ENCODE peak calls at places on chromosome 9, in eight cellular contexts. T, Y, W, X, B, U, J and Z are unnamed samples.

GRCh38 chr9:18477719-18478118 is 3.8 kb downstream of the ADAMTSL1 start:
- DNase-seq in T (no peak), B (no peak), U (no peak), W (no peak), X (no peak), Y (no peak), J (no peak), Z (no peak)

GRCh38 chr9:132069046-132069898 is 10.4 kb downstream of the MED27 start:
- DNase-seq in X (no peak), J (no peak), U (no peak), W (no peak), T (no peak), B (no peak), Y (no peak), Z (no peak)

GRCh38 chr9:131608469-131609115 is 63.3 kb downstream of the PRRT1B start:
- DNase-seq in X (peak; percentile 91), W (peak; percentile 66), Y (no peak), T (no peak), U (peak; percentile 87), B (peak; percentile 91), J (peak; percentile 89), Z (no peak)

GRCh38 chr9:107592439-107592838 is 102.9 kb upstream of the KLF4 start:
- DNase-seq in W (no peak), Y (no peak), X (no peak), U (no peak), T (no peak), J (no peak), B (no peak), Z (no peak)

GRCh38 chr9:3398232-3398648 is 127.6 kb downstream of the RFX3 start:
- DNase-seq in X (no peak), B (no peak), W (no peak), J (no peak), U (no peak), T (no peak), Y (no peak), Z (no peak)

GRCh38 chr9:29212590-29213373 is 1639.5 kb upstream of the C9orf72 start:
- DNase-seq in U (no peak), Y (no peak), J (peak; percentile 38), W (no peak), X (peak; percentile 57), T (no peak), B (no peak), Z (no peak)

GRCh38 chr9:137085918-137086530 is 761 bp upstream of the MAN1B1 start:
- DNase-seq in Y (peak; percentile 30), B (peak; percentile 63), W (peak; percentile 58), U (no peak), X (no peak), J (peak; percentile 36), T (peak; percentile 91), Z (no peak)

GRCh38 chr9:7216004-7216821 is 458.4 kb downstream of the KDM4C start:
- DNase-seq in X (no peak), Y (peak; percentile 12), U (no peak), T (no peak), B (no peak), W (no peak), J (no peak), Z (no peak)

GRCh38 chr9:114386886-114387677 is 700 bp downstream of the AKNA start:
- DNase-seq in Y (peak; percentile 31), J (no peak), X (no peak), U (no peak), T (peak; percentile 89), B (no peak), W (no peak), Z (no peak)

GRCh38 chr9:121859646-121860045 is 208.2 kb downstream of the DAB2IP start:
- DNase-seq in B (no peak), J (no peak), X (no peak), T (no peak), Y (no peak), U (no peak), W (no peak), Z (no peak)

GRCh38 chr9:129027224-129027684 is 877 bp downstream of the SH3GLB2 start:
- DNase-seq in B (no peak), Y (no peak), U (no peak), X (no peak), W (no peak), T (no peak), J (no peak), Z (no peak)

GRCh38 chr9:105822814-105823213 is 128.5 kb downstream of the TMEM38B start:
- DNase-seq in T (no peak), W (no peak), J (no peak), X (no peak), B (no peak), U (no peak), Y (no peak), Z (no peak)

GRCh38 chr9:86794356-86795046 is 152.8 kb downstream of the GAS1 start:
- DNase-seq in J (peak; percentile 41), Y (no peak), X (no peak), U (no peak), T (no peak), W (no peak), B (no peak), Z (no peak)

GRCh38 chr9:94801242-94801641 is 74.7 kb downstream of the AOPEP start:
- DNase-seq in X (no peak), U (no peak), B (no peak), Y (no peak), T (no peak), W (no peak), J (no peak), Z (no peak)

GRCh38 chr9:85515021-85515420 is 226.7 kb downstream of the AGTPBP1 start:
- DNase-seq in Y (no peak), B (no peak), X (no peak), U (no peak), W (no peak), T (no peak), J (no peak), Z (no peak)

GRCh38 chr9:103089357-103089756 is 94.2 kb downstream of the CYLC2 start:
- DNase-seq in T (no peak), Y (no peak), W (no peak), B (no peak), J (no peak), U (no peak), X (no peak), Z (no peak)
- H3K9me3 ChIP-seq in T (no peaks in the 10 kb centered on the region), Y (no peaks in the 10 kb centered on the region), W (no peaks in the 10 kb centered on the region), B (no peaks in the 10 kb centered on the region), J (no peaks in the 10 kb centered on the region), U (no peaks in the 10 kb centered on the region), X (no peaks in the 10 kb centered on the region), Z (no peaks in the 10 kb centered on the region)

GRCh38 chr9:135148386-135148785 is 60.9 kb downstream of the OLFM1 start:
- DNase-seq in Y (no peak), U (no peak), X (no peak), T (no peak), B (no peak), J (no peak), W (no peak), Z (no peak)
- H3K9me3 ChIP-seq in Y (no peaks in the 10 kb centered on the region), U (no peaks in the 10 kb centered on the region), X (no peaks in the 10 kb centered on the region), T (peaks cover 12% of the 10 kb centered on the region), B (no peaks in the 10 kb centered on the region), J (no peaks in the 10 kb centered on the region), W (no peaks in the 10 kb centered on the region), Z (no peaks in the 10 kb centered on the region)

DNA sequence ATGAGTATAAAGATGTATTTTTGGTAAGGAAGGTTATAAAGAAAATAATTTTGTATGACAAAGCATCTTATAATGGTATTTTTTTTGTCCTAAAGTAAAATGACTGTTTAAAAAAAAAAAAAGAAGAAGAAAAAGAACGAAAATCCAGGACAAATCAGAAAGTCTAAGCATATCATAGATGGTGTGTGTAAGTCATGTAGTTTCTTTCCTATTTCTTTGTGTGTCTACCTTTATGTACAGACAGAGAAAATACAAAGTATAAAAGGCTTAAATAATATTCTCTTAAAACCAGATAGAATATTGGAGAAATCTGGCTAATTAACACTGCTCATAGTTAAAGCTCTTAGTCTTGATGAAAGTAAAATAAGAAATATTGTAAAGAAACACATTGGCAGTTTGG is 7.7 kb downstream of the RIGI start:
- DNase-seq in X (no peak), U (no peak), T (no peak), Y (no peak), J (no peak), B (no peak), W (no peak), Z (no peak)
- H3K9me3 ChIP-seq in X (peaks cover 16% of the 10 kb centered on the region), U (no peaks in the 10 kb centered on the region), T (peaks cover 10% of the 10 kb centered on the region), Y (no peaks in the 10 kb centered on the region), J (no peaks in the 10 kb centered on the region), B (peaks cover 5% of the 10 kb centered on the region), W (no peaks in the 10 kb centered on the region), Z (no peaks in the 10 kb centered on the region)

GRCh38 chr9:118108971-118109370 is 404.8 kb downstream of the TLR4 start:
- DNase-seq in J (no peak), U (no peak), T (no peak), W (no peak), Y (no peak), B (no peak), X (no peak), Z (no peak)
- H3K9me3 ChIP-seq in J (no peaks in the 10 kb centered on the region), U (no peaks in the 10 kb centered on the region), T (no peaks in the 10 kb centered on the region), W (no peaks in the 10 kb centered on the region), Y (no peaks in the 10 kb centered on the region), B (no peaks in the 10 kb centered on the region), X (no peaks in the 10 kb centered on the region), Z (peaks cover 3% of the 10 kb centered on the region)

GRCh38 chr9:35071814-35072460 is 488 bp downstream of the VCP start:
- DNase-seq in Y (peak; percentile 73), X (peak; percentile 85), W (peak; percentile 89), U (peak; percentile 78), B (peak; percentile 85), T (peak; percentile 97), J (peak; percentile 94), Z (peak; percentile 62)
- H3K9me3 ChIP-seq in Y (no peaks in the 10 kb centered on the region), X (no peaks in the 10 kb centered on the region), W (no peaks in the 10 kb centered on the region), U (no peaks in the 10 kb centered on the region), B (no peaks in the 10 kb centered on the region), T (no peaks in the 10 kb centered on the region), J (no peaks in the 10 kb centered on the region), Z (no peaks in the 10 kb centered on the region)

DNA sequence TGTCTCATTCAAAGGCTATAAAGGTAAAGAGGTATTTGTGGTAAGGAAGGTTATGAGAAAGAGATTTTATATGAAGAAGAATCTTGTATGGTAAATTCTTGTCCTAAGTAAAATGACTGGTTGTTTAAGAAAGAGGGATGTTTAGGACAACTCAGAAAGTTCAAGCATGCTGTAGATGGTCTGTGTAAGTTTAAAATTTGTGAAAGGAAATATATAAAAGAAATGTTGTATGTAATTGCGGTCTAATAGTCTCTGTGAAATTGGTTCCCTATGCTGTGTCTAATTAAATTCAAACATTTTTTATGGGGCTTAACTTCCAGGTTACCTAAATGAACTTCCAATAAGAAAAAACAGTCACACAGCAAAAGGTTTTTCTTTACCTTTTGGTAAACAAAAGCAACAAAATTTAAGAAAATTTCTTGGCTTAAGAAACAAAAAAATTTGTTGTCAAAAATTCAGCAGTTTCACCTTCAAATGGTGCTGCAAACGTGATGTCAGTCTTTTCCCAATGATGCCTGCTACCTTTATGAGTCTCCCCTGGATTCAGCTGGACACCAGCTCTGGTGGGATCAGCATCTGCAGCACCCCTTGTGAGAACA is 83.0 kb upstream of the FCN1 start:
- DNase-seq in X (no peak), W (no peak), U (no peak), Y (no peak), T (no peak), B (no peak), J (no peak), Z (no peak)
- H3K9me3 ChIP-seq in X (peaks cover 37% of the 10 kb centered on the region), W (no peaks in the 10 kb centered on the region), U (no peaks in the 10 kb centered on the region), Y (no peaks in the 10 kb centered on the region), T (peaks cover 30% of the 10 kb centered on the region), B (peaks cover 13% of the 10 kb centered on the region), J (no peaks in the 10 kb centered on the region), Z (no peaks in the 10 kb centered on the region)